ENCODE peak calls at places on chromosomes 1 and 21, in eight cellular contexts. A is Peyer's patch, W is stomach, M is heart left ventricle, X is prostate gland, G is heart right ventricle, B is transverse colon, P is left ventricle myocardium inferior. L is an unnamed sample. For H3K4me1, the result is how much of the 10 kb centered on the place peaks cover.

GRCh38 chr1:66760506-66760905 is 8.2 kb downstream of the DYNLT5 start:
- DNase-seq in B (no peak), A (no peak), P (no peak), M (no peak), G (no peak), X (no peak), W (no peak), L (no peak)

GRCh38 chr1:209601809-209602657 is 18.5 kb downstream of the CAMK1G start:
- DNase-seq in M (no peak), X (peak), P (no peak), G (peak), A (no peak), W (peak), B (peak), L (peak)

GRCh38 chr1:184866991-184867788 is 107.1 kb downstream of the NIBAN1 start:
- DNase-seq in X (no peak), G (no peak), A (no peak), W (no peak), B (peak), M (no peak), P (no peak), L (no peak)

GRCh38 chr1:86955678-86956077 is 41.2 kb downstream of the HS2ST1 start:
- DNase-seq in P (no peak), X (no peak), A (no peak), M (no peak), B (no peak), G (no peak), W (no peak), L (no peak)

GRCh38 chr1:65994223-65994622 is 201.5 kb downstream of the PDE4B start:
- DNase-seq in B (no peak), A (no peak), W (no peak), P (no peak), G (no peak), M (no peak), X (no peak), L (no peak)

GRCh38 chr1:105172803-105173202 is 1423.1 kb downstream of the AMY1C start:
- DNase-seq in X (no peak), W (no peak), P (no peak), M (no peak), B (no peak), G (no peak), A (no peak), L (no peak)

GRCh38 chr1:156146749-156147405 is 6.5 kb upstream of the SEMA4A start:
- DNase-seq in P (no peak), B (no peak), X (no peak), M (no peak), G (peak), W (peak), A (no peak), L (peak)

GRCh38 chr21:44803651-44804050 is 2.0 kb upstream of the UBE2G2 start:
- DNase-seq in B (no peak), P (no peak), W (no peak), X (no peak), A (no peak), M (no peak), G (no peak), L (no peak)

GRCh38 chr1:8018492-8019228 is 7.4 kb downstream of the ERRFI1 start:
- DNase-seq in M (no peak), X (no peak), A (no peak), B (no peak), P (no peak), G (no peak), W (no peak), L (peak)

GRCh38 chr1:93738926-93739325 is 57.3 kb upstream of the BCAR3 start:
- DNase-seq in M (no peak), P (no peak), B (no peak), X (no peak), W (no peak), G (no peak), A (no peak), L (no peak)

GRCh38 chr1:22414244-22414751 is 37.4 kb upstream of the ZBTB40 start:
- DNase-seq in M (no peak), A (no peak), G (no peak), B (peak), X (peak), W (peak), P (no peak), L (peak)

GRCh38 chr1:151007853-151008243 is 401 bp upstream of the PRUNE1 start:
- DNase-seq in P (no peak), G (no peak), B (no peak), W (no peak), X (no peak), A (no peak), M (no peak), L (no peak)
- H3K4me1 ChIP-seq in P (half or more), G (half or more), B (under half), W (half or more), X (under half), A (under half), M (half or more), L (half or more)

DNA sequence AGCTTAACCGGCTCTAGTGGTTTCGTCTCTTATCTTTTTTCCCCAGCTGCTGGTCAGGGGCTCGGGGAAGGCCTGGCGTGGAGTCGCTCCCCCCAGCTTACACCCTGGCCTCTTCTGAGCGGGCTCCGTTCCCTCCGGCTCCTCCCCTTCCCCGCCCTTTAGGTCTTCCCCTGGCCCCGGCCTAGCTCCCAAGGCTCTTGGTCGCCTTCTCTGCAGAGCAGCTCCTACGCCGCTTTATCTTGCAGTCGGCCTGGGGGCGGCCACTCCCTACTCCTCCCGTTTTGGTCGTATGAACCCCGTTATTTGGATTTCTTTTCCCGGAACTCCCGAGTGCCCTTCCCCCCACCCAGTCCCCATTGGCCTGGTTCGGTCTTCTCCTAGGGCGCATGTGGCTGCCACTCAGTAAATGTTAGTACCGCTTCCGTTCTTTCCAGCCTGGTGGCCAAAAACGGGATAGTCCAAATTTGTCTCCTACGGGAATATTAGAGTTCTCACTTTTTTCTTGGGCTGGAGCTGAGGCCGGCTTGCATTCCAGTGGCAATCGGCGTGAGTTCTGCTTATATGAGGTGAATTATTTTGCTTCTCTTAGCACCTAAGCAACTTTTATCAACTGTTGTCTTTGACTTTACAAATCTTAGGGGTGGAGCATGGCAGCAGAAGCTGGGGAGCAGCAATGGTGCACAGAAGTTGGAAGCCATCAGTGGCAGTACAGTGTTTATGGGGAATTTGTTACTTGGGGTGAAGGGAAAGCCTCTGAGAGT is 474 bp downstream of the THRAP3 start:
- DNase-seq in P (no peak), W (peak), A (no peak), G (peak), X (no peak), B (no peak), M (peak), L (peak)
- TF ChIP-seq CTCF in P (peak), W (peak), A (no peak), G (peak), X (no peak), B (peak), M (peak), L (peak)

DNA sequence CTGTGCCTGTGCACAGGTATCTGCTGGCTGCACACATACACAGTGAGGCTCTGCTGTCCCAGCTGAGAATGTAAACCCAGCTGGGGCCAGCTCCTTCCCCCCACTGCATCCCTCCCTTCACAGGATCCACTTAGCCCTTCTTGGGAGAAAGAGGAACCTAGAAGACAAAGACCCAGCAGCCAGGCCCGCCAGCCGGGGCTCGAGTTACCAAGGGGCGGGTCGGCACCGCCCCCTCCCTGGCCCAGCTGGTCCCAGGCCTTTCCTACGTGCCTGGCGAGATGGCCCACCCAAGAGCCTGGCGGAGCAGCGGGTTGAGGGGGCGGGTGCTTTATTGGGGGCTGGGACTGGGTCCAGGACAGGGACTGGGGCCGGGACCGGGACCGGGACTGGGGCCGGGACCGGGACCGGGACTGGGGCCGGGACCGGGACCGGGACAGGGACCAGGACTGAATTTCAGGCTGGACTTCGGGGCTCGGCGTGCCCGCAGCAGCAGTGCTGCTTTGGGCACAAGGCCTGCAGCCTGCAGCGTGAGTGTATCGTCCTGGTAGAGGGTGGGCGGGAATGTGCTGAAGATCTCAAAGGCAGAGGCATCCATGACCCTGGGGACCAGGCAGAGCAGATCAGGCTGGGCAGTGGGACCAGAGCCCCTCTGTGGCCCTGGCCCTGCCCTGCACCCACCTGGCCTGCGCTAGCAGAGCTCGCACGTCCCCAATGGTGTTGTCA is 2.2 kb downstream of the SH3BGRL3 start:
- DNase-seq in B (peak), P (peak), X (no peak), W (no peak), M (peak), G (no peak), A (no peak), L (no peak)
- H3K4me3 ChIP-seq in B (no peak), P (peak), X (no peak), W (peak), M (peak), G (no peak), A (no peak), L (no peak)

DNA sequence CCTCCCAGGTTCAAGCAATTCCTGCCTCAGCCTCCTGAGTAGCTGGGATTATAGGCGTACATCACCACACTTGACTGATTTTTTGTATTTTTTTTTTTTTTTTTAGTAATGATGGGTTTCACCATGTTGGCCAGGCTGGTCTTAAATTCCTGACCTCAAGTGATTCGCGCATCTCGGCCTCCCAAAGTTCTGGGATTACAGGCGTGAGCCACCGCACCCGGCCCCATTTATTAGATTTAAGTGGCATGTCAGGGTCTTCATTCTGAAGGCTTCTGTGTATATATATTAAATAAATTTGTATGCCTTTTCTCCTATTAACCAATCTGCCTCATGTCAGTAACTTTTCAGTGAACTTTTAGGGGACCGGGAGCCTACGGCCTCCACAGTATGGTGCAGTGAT is 6.0 kb upstream of the CLIC4 start:
- DNase-seq in B (no peak), X (no peak), W (no peak), G (no peak), P (no peak), A (no peak), M (no peak), L (no peak)
- H3K4me1 ChIP-seq in B (under half), X (under half), W (under half), G (under half), P (half or more), A (under half), M (under half), L (under half)

DNA sequence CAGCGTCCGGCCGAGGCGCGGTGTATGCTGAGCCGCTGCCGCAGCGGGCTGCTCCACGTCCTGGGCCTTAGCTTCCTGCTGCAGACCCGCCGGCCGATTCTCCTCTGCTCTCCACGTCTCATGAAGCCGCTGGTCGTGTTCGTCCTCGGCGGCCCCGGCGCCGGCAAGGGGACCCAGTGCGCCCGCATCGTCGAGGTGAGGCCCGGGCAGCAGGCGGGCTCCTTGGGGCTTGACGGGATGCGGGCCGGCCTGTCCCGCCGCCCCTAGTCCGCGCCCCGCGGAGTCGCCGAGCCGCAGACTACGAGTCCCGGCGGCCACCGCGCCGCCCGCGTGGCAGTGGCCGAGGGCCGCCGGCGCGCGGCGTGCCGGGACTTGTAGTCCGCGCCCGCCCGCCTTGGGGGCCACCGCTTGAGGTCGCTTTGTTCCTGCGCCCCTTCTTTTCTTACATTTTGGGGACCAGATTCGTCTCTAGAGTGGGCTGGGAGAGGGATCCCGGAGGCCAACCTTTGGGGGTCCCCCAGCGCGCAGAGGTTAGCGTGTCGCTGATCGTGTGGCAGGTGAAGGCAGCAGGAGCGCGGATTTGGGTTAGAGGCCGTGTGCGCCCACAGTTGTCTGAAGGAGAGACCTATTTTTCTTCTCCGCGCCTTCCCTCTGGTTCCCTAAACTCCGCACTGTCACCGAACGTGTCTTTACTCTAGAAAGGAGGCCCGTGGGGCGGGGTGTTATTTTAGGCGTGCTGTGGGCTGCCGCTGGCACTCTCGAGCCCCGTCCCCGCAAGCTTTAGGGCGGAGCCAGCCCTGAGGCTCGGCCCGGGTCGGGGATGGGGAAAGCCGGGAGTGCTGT is 553 bp downstream of the CMPK1 start:
- DNase-seq in B (peak), W (peak), G (peak), X (peak), P (peak), M (peak), A (peak), L (peak)
- TF ChIP-seq CTCF in B (peak), W (no peak), G (peak), X (peak), P (peak), M (no peak), A (no peak), L (no peak)

L was measured in thyroid gland.